ENCODE peak calls at places on chromosomes 13 and 19, in nine cellular contexts. A, D, O, E, N, G, M, Z and W are unnamed samples. For H3K36me3, the result is how much of the 10 kb centered on the place peaks cover.

GRCh38 chr19:6852001-6852400 is 35.4 kb upstream of the ADGRE1 start:
- DNase-seq in A (no peak), D (no peak), O (no peak), E (no peak), N (no peak), G (no peak), M (no peak), Z (no peak), W (no peak)

GRCh38 chr13:25971499-25972145 is 80.2 kb downstream of the SHISA2 start:
- DNase-seq in A (peak), D (no peak), O (no peak), E (no peak), N (no peak), G (no peak), M (no peak), Z (peak), W (no peak)

GRCh38 chr19:45403781-45404556 is 900 bp downstream of the PPP1R13L start:
- DNase-seq in A (peak), D (peak), O (peak), E (peak), N (no peak), G (peak), M (peak), Z (peak), W (peak)

GRCh38 chr19:57872450-57872849 is 16.4 kb downstream of the ZNF814 start:
- DNase-seq in A (no peak), D (no peak), O (no peak), E (no peak), N (no peak), G (no peak), M (no peak), Z (no peak), W (no peak)

GRCh38 chr13:30529085-30529815 is 63.5 kb upstream of the HMGB1 start:
- DNase-seq in A (no peak), D (no peak), O (no peak), E (no peak), N (no peak), G (no peak), M (no peak), Z (no peak), W (no peak)

GRCh38 chr13:24071423-24072075 is 89.0 kb upstream of the SPATA13 start:
- DNase-seq in A (peak), D (no peak), O (no peak), E (no peak), N (no peak), G (no peak), M (no peak), Z (no peak), W (no peak)

GRCh38 chr13:30000373-30000770 is 150.0 kb upstream of the UBL3 start:
- DNase-seq in A (no peak), D (no peak), O (no peak), E (no peak), N (no peak), G (peak), M (no peak), Z (no peak), W (no peak)

GRCh38 chr19:46303345-46303701 is 6.5 kb downstream of the HIF3A start:
- DNase-seq in A (no peak), D (no peak), O (no peak), E (no peak), N (no peak), G (no peak), M (no peak), Z (no peak), W (no peak)

GRCh38 chr13:62747152-62747551 is 1331.5 kb upstream of the PCDH20 start:
- DNase-seq in A (no peak), D (no peak), O (no peak), E (no peak), N (no peak), G (no peak), M (no peak), Z (no peak), W (no peak)

GRCh38 chr13:100506154-100506553 is 82.4 kb downstream of the GGACT start:
- DNase-seq in A (no peak), D (no peak), O (no peak), E (no peak), N (no peak), G (no peak), M (no peak), Z (no peak), W (no peak)

GRCh38 chr13:80050252-80050651 is 290.7 kb downstream of the SPRY2 start:
- DNase-seq in A (no peak), D (no peak), O (no peak), E (no peak), N (no peak), G (no peak), M (no peak), Z (no peak), W (no peak)

GRCh38 chr13:95505976-95506375 is 46.5 kb upstream of the CLDN10 start:
- DNase-seq in A (no peak), D (no peak), O (no peak), E (no peak), N (no peak), G (no peak), M (no peak), Z (no peak), W (no peak)

GRCh38 chr13:52652980-52653303 is 306 bp downstream of the SUGT1 start:
- DNase-seq in A (no peak), D (no peak), O (no peak), E (no peak), N (no peak), G (no peak), M (no peak), Z (no peak), W (no peak)

GRCh38 chr13:57601536-57601935 is 30.0 kb upstream of the PCDH17 start:
- DNase-seq in A (no peak), D (no peak), O (no peak), E (no peak), N (no peak), G (no peak), M (no peak), Z (no peak), W (no peak)

GRCh38 chr19:32676186-32676894 is 692 bp downstream of the RGS9BP start:
- DNase-seq in A (no peak), D (no peak), O (no peak), E (no peak), N (no peak), G (no peak), M (peak), Z (peak), W (no peak)

GRCh38 chr13:52450012-52450792 is at the start of gene VPS36:
- DNase-seq in A (peak), D (peak), O (peak), E (peak), N (peak), G (peak), M (peak), Z (peak), W (peak)

GRCh38 chr13:21229241-21230024 is 53.0 kb downstream of the MRPL57 start:
- DNase-seq in A (no peak), D (no peak), O (no peak), E (no peak), N (no peak), G (no peak), M (no peak), Z (no peak), W (no peak)

GRCh38 chr13:25922373-25922772 is 129.4 kb downstream of the SHISA2 start:
- DNase-seq in A (no peak), D (peak), O (no peak), E (no peak), N (no peak), G (no peak), M (no peak), Z (no peak), W (no peak)

GRCh38 chr19:3378352-3379146 is 12.2 kb downstream of the NFIC start:
- DNase-seq in A (no peak), D (no peak), O (no peak), E (no peak), N (no peak), G (no peak), M (no peak), Z (no peak), W (no peak)
- H3K36me3 ChIP-seq in A (under half), D (under half), O (under half), E (under half), N (under half), G (under half), M (under half), Z (under half), W (under half)

GRCh38 chr19:42424345-42424707 is 2.9 kb downstream of the LIPE start:
- DNase-seq in A (no peak), D (no peak), O (no peak), E (no peak), N (no peak), G (no peak), M (no peak), Z (peak), W (no peak)

GRCh38 chr19:42423462-42424344 is 3.5 kb downstream of the LIPE start:
- DNase-seq in A (peak), D (peak), O (peak), E (peak), N (peak), G (peak), M (peak), Z (peak), W (peak)

GRCh38 chr19:42426643-42427042 is 545 bp downstream of the LIPE start:
- DNase-seq in A (no peak), D (no peak), O (no peak), E (no peak), N (no peak), G (no peak), M (no peak), Z (no peak), W (no peak)

GRCh38 chr19:42422576-42423461 is 4.4 kb downstream of the LIPE start:
- DNase-seq in A (no peak), D (no peak), O (peak), E (peak), N (peak), G (peak), M (peak), Z (peak), W (peak)

GRCh38 chr19:42424712-42425131 is 2.5 kb downstream of the LIPE start:
- DNase-seq in A (no peak), D (no peak), O (no peak), E (no peak), N (no peak), G (no peak), M (no peak), Z (peak), W (no peak)
- TF ChIP-seq CTCF in A (no peak), D (peak), O (peak), E (no peak), N (no peak), G (no peak), M (no peak), Z (no peak), W (peak)

GRCh38 chr19:16847407-16847806 is 18.2 kb downstream of the SIN3B start:
- DNase-seq in A (no peak), D (no peak), O (no peak), E (no peak), N (no peak), G (no peak), M (no peak), Z (no peak), W (no peak)
- H3K36me3 ChIP-seq in A (half or more), D (half or more), O (half or more), E (under half), N (under half), G (under half), M (half or more), Z (half or more), W (half or more)

GRCh38 chr13:39016789-39017188 is 21.1 kb downstream of the PROSER1 start:
- DNase-seq in A (peak), D (no peak), O (peak), E (peak), N (no peak), G (no peak), M (no peak), Z (no peak), W (no peak)

GRCh38 chr13:39016087-39016486 is 21.8 kb downstream of the PROSER1 start:
- DNase-seq in A (no peak), D (no peak), O (no peak), E (no peak), N (no peak), G (no peak), M (no peak), Z (no peak), W (no peak)

GRCh38 chr13:39013462-39013861 is 22.8 kb upstream of the STOML3 start:
- DNase-seq in A (no peak), D (no peak), O (no peak), E (no peak), N (no peak), G (no peak), M (no peak), Z (no peak), W (no peak)

GRCh38 chr13:39012608-39013007 is 22.0 kb upstream of the STOML3 start:
- DNase-seq in A (no peak), D (no peak), O (no peak), E (no peak), N (no peak), G (no peak), M (no peak), Z (no peak), W (no peak)
- TF ChIP-seq CTCF in A (peak), D (peak), O (peak), E (no peak), N (no peak), G (no peak), M (no peak), Z (no peak), W (no peak)

DNA sequence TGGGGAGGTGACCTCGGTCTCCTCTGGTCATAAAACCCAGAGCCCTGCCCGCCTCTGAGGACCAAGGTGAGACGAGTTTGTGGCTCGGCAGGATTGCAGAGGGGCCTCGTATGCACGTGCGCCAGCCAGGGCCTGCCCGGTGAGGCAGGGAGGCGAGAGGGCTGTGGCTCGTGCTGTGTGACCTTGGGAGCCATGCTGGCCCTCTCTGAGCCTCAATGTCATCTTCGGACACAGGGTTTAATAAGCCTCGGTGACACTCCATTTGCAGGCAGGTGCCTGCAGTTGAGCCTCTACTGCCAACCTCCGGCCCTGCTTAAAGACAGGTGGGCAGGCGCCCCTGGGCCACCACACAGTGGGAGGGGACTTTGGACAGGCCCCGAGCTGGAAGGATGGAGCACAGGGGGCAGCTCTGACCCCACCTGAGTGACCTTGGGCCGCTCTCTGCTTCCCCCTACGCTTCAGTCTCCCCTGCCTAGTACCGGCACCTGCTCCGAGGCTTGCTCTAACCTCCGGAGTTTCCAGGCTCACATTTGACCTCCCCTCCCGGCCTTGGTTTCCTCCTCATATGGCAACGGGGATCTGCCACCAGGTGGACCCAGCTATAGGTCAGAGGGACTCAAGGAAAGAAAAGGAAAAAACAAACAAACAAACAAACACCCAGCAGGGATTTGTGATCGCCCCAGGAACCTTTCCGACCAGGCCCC is 3.2 kb downstream of the ZBTB7A start:
- DNase-seq in A (no peak), D (no peak), O (peak), E (peak), N (no peak), G (peak), M (no peak), Z (peak), W (no peak)
- H3K36me3 ChIP-seq in A (under half), D (under half), O (half or more), E (under half), N (under half), G (under half), M (under half), Z (under half), W (under half)

DNA sequence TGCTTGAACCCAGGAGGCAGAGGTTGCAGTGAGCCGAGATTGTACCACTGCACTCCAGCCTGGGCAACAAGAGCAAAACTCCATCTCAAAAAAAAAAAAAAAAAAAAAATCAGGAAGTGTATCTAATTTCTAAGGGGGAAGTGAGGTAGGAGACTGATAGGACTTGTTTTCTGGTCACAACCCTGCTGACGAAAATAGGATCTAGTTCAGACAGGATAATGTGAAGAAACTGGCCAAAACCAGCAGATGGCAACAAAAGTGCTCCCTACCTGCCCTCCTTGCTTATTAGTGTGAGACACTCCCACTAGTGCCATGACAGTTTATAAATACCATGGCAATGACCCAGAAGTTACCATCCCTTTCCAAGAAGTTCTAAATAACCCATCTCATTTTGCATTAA is 36.0 kb upstream of the KPNA3 start:
- DNase-seq in A (peak), D (no peak), O (peak), E (no peak), N (no peak), G (no peak), M (no peak), Z (no peak), W (no peak)
- TF ChIP-seq CTCF in A (no peak), D (no peak), O (peak), E (no peak), N (no peak), G (no peak), M (no peak), Z (no peak), W (no peak)

GRCh38 chr13:111272117-111272516 is 48.3 kb upstream of the TEX29 start:
- DNase-seq in A (no peak), D (no peak), O (no peak), E (no peak), N (no peak), G (no peak), M (no peak), Z (no peak), W (no peak)
- H3K36me3 ChIP-seq in A (under half), D (under half), O (half or more), E (under half), N (under half), G (under half), M (under half), Z (half or more), W (half or more)

GRCh38 chr19:39406656-39407393 is at the start of gene ZFP36:
- DNase-seq in A (peak), D (peak), O (peak), E (peak), N (peak), G (peak), M (peak), Z (peak), W (peak)
- TF ChIP-seq CTCF in A (no peak), D (no peak), O (no peak), E (no peak), N (no peak), G (no peak), M (no peak), Z (no peak), W (no peak)

GRCh38 chr19:48127561-48127960 is 16.9 kb upstream of the PLA2G4C start:
- DNase-seq in A (no peak), D (no peak), O (no peak), E (no peak), N (no peak), G (no peak), M (no peak), Z (no peak), W (no peak)
- H3K36me3 ChIP-seq in A (under half), D (under half), O (half or more), E (under half), N (under half), G (under half), M (under half), Z (under half), W (under half)